ENCODE peak calls at places on chromosomes 2 and 18, in five cellular contexts. V, X, J, F and O are unnamed samples.

GRCh38 chr2:3490191-3491158 is 28.9 kb downstream of the ADI1 start:
- DNase-seq in F (no peak), V (no peak), X (no peak), J (no peak), O (no peak)

GRCh38 chr2:204260162-204260877 is 285.0 kb upstream of the PARD3B start:
- DNase-seq in V (peak), J (peak), F (peak), X (peak), O (peak)

GRCh38 chr2:190948671-190949070 is 65.3 kb downstream of the STAT1 start:
- DNase-seq in J (no peak), F (peak), V (no peak), X (no peak), O (peak)

GRCh38 chr2:36800381-36800780 is 103.9 kb downstream of the VIT start:
- DNase-seq in X (no peak), F (no peak), J (no peak), V (no peak), O (no peak)

GRCh38 chr2:55775828-55776227 is 82.2 kb upstream of the PNPT1 start:
- DNase-seq in X (no peak), J (no peak), F (no peak), V (no peak), O (no peak)

GRCh38 chr2:70979626-70980025 is 1.2 kb downstream of the ANKRD53 start:
- DNase-seq in F (no peak), V (no peak), J (no peak), X (no peak), O (no peak)

GRCh38 chr2:39504790-39505335 is 67.8 kb upstream of the MAP4K3 start:
- DNase-seq in J (no peak), X (no peak), F (no peak), V (no peak), O (no peak)

GRCh38 chr18:48194787-48195186 is 214.4 kb downstream of the ZBTB7C start:
- DNase-seq in J (no peak), F (no peak), V (no peak), X (no peak), O (no peak)

GRCh38 chr2:26650713-26651457 is 9.7 kb upstream of the CIB4 start:
- DNase-seq in V (no peak), J (no peak), F (no peak), X (no peak), O (no peak)

GRCh38 chr18:78816114-78816513 is 163.5 kb upstream of the SALL3 start:
- DNase-seq in F (no peak), V (no peak), X (peak), J (no peak), O (no peak)

GRCh38 chr2:75066121-75066520 is 107.7 kb downstream of the POLE4 start:
- DNase-seq in V (no peak), J (no peak), F (no peak), X (no peak), O (no peak)

GRCh38 chr2:84741182-84741822 is 139.6 kb downstream of the TRABD2A start:
- DNase-seq in X (no peak), V (no peak), F (peak), J (no peak), O (peak)

GRCh38 chr2:57185568-57185967 is 861.0 kb upstream of the VRK2 start:
- DNase-seq in X (no peak), J (no peak), F (no peak), V (no peak), O (no peak)

GRCh38 chr2:84443477-84443876 is 15.6 kb downstream of the SUCLG1 start:
- DNase-seq in F (no peak), V (no peak), X (no peak), J (no peak), O (no peak)

GRCh38 chr2:62293490-62294212 is 97.7 kb downstream of the B3GNT2 start:
- DNase-seq in J (peak), F (peak), V (peak), X (peak), O (no peak)

GRCh38 chr2:67290451-67290991 is 106.6 kb upstream of the ETAA1 start:
- DNase-seq in V (no peak), X (no peak), J (no peak), F (peak), O (no peak)

GRCh38 chr2:158931577-158931976 is 36.9 kb upstream of the TANC1 start:
- DNase-seq in J (no peak), V (no peak), X (no peak), F (no peak), O (no peak)

GRCh38 chr2:457287-457686 is 169.4 kb upstream of the ALKAL2 start:
- DNase-seq in V (no peak), J (no peak), X (no peak), F (no peak), O (no peak)

GRCh38 chr18:4284528-4284927 is 170.6 kb downstream of the DLGAP1 start:
- DNase-seq in J (no peak), V (no peak), X (no peak), F (peak), O (no peak)

GRCh38 chr2:224190871-224191270 is 151.8 kb upstream of the SERPINE2 start:
- DNase-seq in V (no peak), F (no peak), X (no peak), J (no peak), O (no peak)

GRCh38 chr2:11080253-11081115 is 74.8 kb upstream of the SLC66A3 start:
- DNase-seq in J (peak), V (no peak), F (no peak), X (no peak), O (no peak)

GRCh38 chr18:73859998-73860397 is 287.6 kb downstream of the FBXO15 start:
- DNase-seq in V (no peak), J (no peak), F (no peak), X (no peak), O (no peak)

GRCh38 chr2:217090024-217090473 is 230.2 kb upstream of the TNP1 start:
- DNase-seq in X (no peak), F (no peak), V (no peak), J (no peak), O (no peak)

GRCh38 chr2:115183144-115183543 is 740.7 kb downstream of the DPP10 start:
- DNase-seq in V (no peak), F (no peak), X (no peak), J (no peak), O (no peak)

GRCh38 chr2:7083580-7084509 is 166.6 kb downstream of the RNF144A start:
- DNase-seq in J (no peak), V (no peak), X (no peak), F (peak), O (peak)

GRCh38 chr2:143960177-143960576 is 559.7 kb downstream of the ZEB2 start:
- DNase-seq in F (no peak), V (no peak), J (no peak), X (no peak), O (no peak)

GRCh38 chr2:207311316-207312005 is 145.7 kb upstream of the KLF7 start:
- DNase-seq in F (no peak), J (no peak), X (no peak), V (peak), O (peak)

GRCh38 chr2:37379881-37380296 is 35.5 kb downstream of the QPCT start:
- DNase-seq in X (no peak), J (no peak), F (no peak), V (no peak), O (no peak)

GRCh38 chr18:7908686-7909299 is 341.7 kb downstream of the PTPRM start:
- DNase-seq in X (no peak), F (no peak), V (peak), J (no peak), O (no peak)

GRCh38 chr2:174223359-174223758 is 25.0 kb downstream of the OLA1 start:
- DNase-seq in X (no peak), V (no peak), F (no peak), J (no peak), O (no peak)